ENCODE peak calls at places on chromosomes 16 and 17, in nine cellular contexts. One of them, this sample, is unnamed. For H3K4me1, the result is how much of the 10 kb centered on the place peaks cover.

GRCh38 chr17:50199651-50200446 is 1.6 kb downstream of the COL1A1 start:
- DNase-seq in body of pancreas: peak
- DNase-seq in ovary: peak
- DNase-seq in HCT116: peak
- DNase-seq in prostate gland: peak
- DNase-seq in thyroid gland: peak
- DNase-seq in gastrocnemius medialis: peak
- DNase-seq in A549: peak
- DNase-seq in spleen: peak
- DNase-seq in this sample: peak

GRCh38 chr17:77734371-77735050 is 224.0 kb upstream of the TNRC6C start:
- DNase-seq in A549: peak
- DNase-seq in body of pancreas: peak
- DNase-seq in thyroid gland: peak
- DNase-seq in HCT116: no peak
- DNase-seq in ovary: peak
- DNase-seq in spleen: no peak
- DNase-seq in prostate gland: peak
- DNase-seq in gastrocnemius medialis: peak
- DNase-seq in this sample: peak

GRCh38 chr17:74199306-74200092 is 4.0 kb upstream of the RPL38 start:
- DNase-seq in thyroid gland: peak
- DNase-seq in ovary: no peak
- DNase-seq in HCT116: no peak
- DNase-seq in gastrocnemius medialis: no peak
- DNase-seq in spleen: peak
- DNase-seq in prostate gland: no peak
- DNase-seq in body of pancreas: peak
- DNase-seq in A549: peak
- DNase-seq in this sample: peak

GRCh38 chr17:48546924-48547838 is 2.3 kb upstream of the HOXB2 start:
- DNase-seq in gastrocnemius medialis: no peak
- DNase-seq in body of pancreas: no peak
- DNase-seq in thyroid gland: no peak
- DNase-seq in ovary: no peak
- DNase-seq in spleen: no peak
- DNase-seq in A549: no peak
- DNase-seq in prostate gland: no peak
- DNase-seq in HCT116: no peak
- DNase-seq in this sample: no peak

GRCh38 chr17:42163113-42163512 is 8.3 kb upstream of the RAB5C start:
- DNase-seq in A549: peak
- DNase-seq in ovary: no peak
- DNase-seq in gastrocnemius medialis: no peak
- DNase-seq in HCT116: peak
- DNase-seq in spleen: no peak
- DNase-seq in thyroid gland: no peak
- DNase-seq in prostate gland: no peak
- DNase-seq in body of pancreas: no peak
- DNase-seq in this sample: peak

GRCh38 chr16:23435500-23435899 is 17.5 kb downstream of the COG7 start:
- DNase-seq in spleen: peak
- DNase-seq in prostate gland: peak
- DNase-seq in A549: peak
- DNase-seq in gastrocnemius medialis: no peak
- DNase-seq in body of pancreas: peak
- DNase-seq in thyroid gland: peak
- DNase-seq in HCT116: peak
- DNase-seq in ovary: peak
- DNase-seq in this sample: peak

GRCh38 chr16:81873843-81874752 is 95.0 kb downstream of the PLCG2 start:
- DNase-seq in gastrocnemius medialis: no peak
- DNase-seq in body of pancreas: peak
- DNase-seq in prostate gland: peak
- DNase-seq in HCT116: peak
- DNase-seq in ovary: no peak
- DNase-seq in A549: peak
- DNase-seq in spleen: peak
- DNase-seq in thyroid gland: peak
- DNase-seq in this sample: peak

GRCh38 chr16:89300311-89300975 is 82.9 kb downstream of the ZNF778 start:
- DNase-seq in gastrocnemius medialis: peak
- DNase-seq in thyroid gland: no peak
- DNase-seq in HCT116: no peak
- DNase-seq in ovary: no peak
- DNase-seq in A549: no peak
- DNase-seq in spleen: no peak
- DNase-seq in body of pancreas: peak
- DNase-seq in prostate gland: peak
- DNase-seq in this sample: no peak

GRCh38 chr17:75260679-75261335 is 599 bp downstream of the GGA3 start:
- DNase-seq in spleen: no peak
- DNase-seq in prostate gland: no peak
- DNase-seq in A549: no peak
- DNase-seq in gastrocnemius medialis: no peak
- DNase-seq in ovary: no peak
- DNase-seq in HCT116: no peak
- DNase-seq in body of pancreas: no peak
- DNase-seq in thyroid gland: no peak
- DNase-seq in this sample: no peak

GRCh38 chr16:50396770-50397525 is 28.2 kb upstream of the BRD7 start:
- DNase-seq in A549: peak
- DNase-seq in spleen: no peak
- DNase-seq in prostate gland: no peak
- DNase-seq in HCT116: peak
- DNase-seq in thyroid gland: no peak
- DNase-seq in ovary: no peak
- DNase-seq in body of pancreas: no peak
- DNase-seq in gastrocnemius medialis: no peak
- DNase-seq in this sample: no peak

GRCh38 chr17:4631836-4632582 is 9.5 kb downstream of the ALOX15 start:
- DNase-seq in thyroid gland: no peak
- DNase-seq in gastrocnemius medialis: no peak
- DNase-seq in HCT116: no peak
- DNase-seq in spleen: no peak
- DNase-seq in prostate gland: no peak
- DNase-seq in body of pancreas: no peak
- DNase-seq in A549: no peak
- DNase-seq in ovary: no peak
- DNase-seq in this sample: no peak

GRCh38 chr17:64358261-64358788 is 32.3 kb downstream of the PECAM1 start:
- DNase-seq in ovary: no peak
- DNase-seq in A549: no peak
- DNase-seq in body of pancreas: no peak
- DNase-seq in thyroid gland: no peak
- DNase-seq in gastrocnemius medialis: no peak
- DNase-seq in spleen: no peak
- DNase-seq in HCT116: no peak
- DNase-seq in prostate gland: no peak
- DNase-seq in this sample: no peak

GRCh38 chr17:60902399-60902798 is 224.7 kb downstream of the BCAS3 start:
- DNase-seq in prostate gland: no peak
- DNase-seq in spleen: no peak
- DNase-seq in A549: no peak
- DNase-seq in gastrocnemius medialis: no peak
- DNase-seq in body of pancreas: no peak
- DNase-seq in HCT116: no peak
- DNase-seq in ovary: no peak
- DNase-seq in thyroid gland: no peak
- DNase-seq in this sample: no peak

GRCh38 chr17:57708401-57708800 is 36.7 kb downstream of the CCDC182 start:
- DNase-seq in prostate gland: no peak
- DNase-seq in gastrocnemius medialis: no peak
- DNase-seq in A549: no peak
- DNase-seq in spleen: no peak
- DNase-seq in ovary: no peak
- DNase-seq in HCT116: no peak
- DNase-seq in thyroid gland: no peak
- DNase-seq in body of pancreas: no peak
- DNase-seq in this sample: no peak

GRCh38 chr17:36544049-36544319 is 735 bp upstream of the GGNBP2 start:
- DNase-seq in gastrocnemius medialis: peak
- DNase-seq in HCT116: no peak
- DNase-seq in ovary: no peak
- DNase-seq in prostate gland: peak
- DNase-seq in spleen: no peak
- DNase-seq in A549: peak
- DNase-seq in thyroid gland: peak
- DNase-seq in body of pancreas: peak
- DNase-seq in this sample: no peak

GRCh38 chr16:28108590-28109247 is 45.2 kb upstream of the GSG1L start:
- DNase-seq in A549: no peak
- DNase-seq in thyroid gland: no peak
- DNase-seq in HCT116: no peak
- DNase-seq in body of pancreas: no peak
- DNase-seq in gastrocnemius medialis: no peak
- DNase-seq in prostate gland: no peak
- DNase-seq in ovary: no peak
- DNase-seq in spleen: peak
- DNase-seq in this sample: no peak

GRCh38 chr16:81632392-81633146 is 146.5 kb upstream of the PLCG2 start:
- DNase-seq in body of pancreas: no peak
- DNase-seq in gastrocnemius medialis: no peak
- DNase-seq in A549: peak
- DNase-seq in HCT116: peak
- DNase-seq in prostate gland: no peak
- DNase-seq in ovary: no peak
- DNase-seq in spleen: peak
- DNase-seq in thyroid gland: no peak
- DNase-seq in this sample: peak

GRCh38 chr16:54672500-54672899 is 258.2 kb upstream of the IRX5 start:
- DNase-seq in A549: no peak
- DNase-seq in thyroid gland: no peak
- DNase-seq in spleen: no peak
- DNase-seq in HCT116: no peak
- DNase-seq in gastrocnemius medialis: peak
- DNase-seq in prostate gland: no peak
- DNase-seq in ovary: no peak
- DNase-seq in body of pancreas: no peak
- DNase-seq in this sample: no peak

GRCh38 chr17:37844158-37844976 is 79.8 kb upstream of the TBC1D3K start:
- DNase-seq in HCT116: peak
- DNase-seq in spleen: peak
- DNase-seq in ovary: no peak
- DNase-seq in A549: peak
- DNase-seq in prostate gland: peak
- DNase-seq in thyroid gland: peak
- DNase-seq in body of pancreas: peak
- DNase-seq in gastrocnemius medialis: no peak
- DNase-seq in this sample: peak

GRCh38 chr17:46056800-46057304 is 57.8 kb downstream of the STH start:
- DNase-seq in A549: peak
- DNase-seq in spleen: no peak
- DNase-seq in prostate gland: no peak
- DNase-seq in thyroid gland: no peak
- DNase-seq in ovary: no peak
- DNase-seq in HCT116: peak
- DNase-seq in body of pancreas: no peak
- DNase-seq in gastrocnemius medialis: no peak
- DNase-seq in this sample: no peak

GRCh38 chr16:50497592-50497991 is 50.6 kb upstream of the NKD1 start:
- DNase-seq in prostate gland: no peak
- DNase-seq in body of pancreas: no peak
- DNase-seq in spleen: no peak
- DNase-seq in gastrocnemius medialis: no peak
- DNase-seq in HCT116: no peak
- DNase-seq in thyroid gland: no peak
- DNase-seq in A549: no peak
- DNase-seq in ovary: no peak
- DNase-seq in this sample: no peak

GRCh38 chr17:59506907-59507726 is 58.3 kb upstream of the DHX40 start:
- DNase-seq in A549: no peak
- DNase-seq in thyroid gland: no peak
- DNase-seq in prostate gland: no peak
- DNase-seq in body of pancreas: no peak
- DNase-seq in HCT116: no peak
- DNase-seq in ovary: no peak
- DNase-seq in spleen: no peak
- DNase-seq in gastrocnemius medialis: peak
- DNase-seq in this sample: no peak

DNA sequence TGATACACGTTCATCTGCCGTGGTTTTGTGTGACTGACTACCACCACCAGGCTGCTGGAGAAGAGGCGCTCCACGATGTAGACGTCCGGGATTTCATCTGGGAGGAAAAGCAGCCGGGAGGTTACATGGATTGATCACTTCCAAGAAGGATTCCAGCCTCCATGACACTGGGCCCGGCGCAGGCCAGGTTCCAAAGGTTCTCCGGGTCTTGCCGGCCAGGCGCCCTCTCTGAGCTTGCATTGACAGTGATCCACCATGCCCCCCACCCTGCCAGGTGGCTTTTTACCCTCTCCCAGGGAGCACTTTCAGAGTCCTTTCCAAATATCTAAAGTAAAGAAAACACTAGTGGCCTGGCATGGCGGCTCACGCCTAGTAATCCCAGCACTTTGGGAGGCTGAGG is 6.5 kb downstream of the WIPI1 start:
- DNase-seq in HCT116: no peak
- DNase-seq in A549: no peak
- DNase-seq in gastrocnemius medialis: no peak
- DNase-seq in ovary: no peak
- DNase-seq in body of pancreas: no peak
- DNase-seq in spleen: no peak
- DNase-seq in prostate gland: no peak
- DNase-seq in thyroid gland: no peak
- DNase-seq in this sample: no peak
- H3K4me1 ChIP-seq in HCT116: under half
- H3K4me1 ChIP-seq in A549: under half
- H3K4me1 ChIP-seq in gastrocnemius medialis: half or more
- H3K4me1 ChIP-seq in ovary: under half
- H3K4me1 ChIP-seq in body of pancreas: under half
- H3K4me1 ChIP-seq in spleen: under half
- H3K4me1 ChIP-seq in prostate gland: under half
- H3K4me1 ChIP-seq in thyroid gland: under half
- H3K4me1 ChIP-seq in this sample: under half

GRCh38 chr16:1533443-1533951 is at the start of gene TMEM204:
- DNase-seq in body of pancreas: peak
- DNase-seq in ovary: peak
- DNase-seq in spleen: peak
- DNase-seq in gastrocnemius medialis: peak
- DNase-seq in A549: no peak
- DNase-seq in thyroid gland: peak
- DNase-seq in HCT116: no peak
- DNase-seq in prostate gland: no peak
- DNase-seq in this sample: peak
- TF ChIP-seq POLR2A in body of pancreas: no peak
- TF ChIP-seq POLR2A in ovary: no peak
- TF ChIP-seq POLR2A in spleen: peak
- TF ChIP-seq POLR2A in gastrocnemius medialis: peak
- TF ChIP-seq POLR2A in A549: no peak
- TF ChIP-seq POLR2A in thyroid gland: no peak
- TF ChIP-seq POLR2A in HCT116: no peak
- TF ChIP-seq POLR2A in prostate gland: no peak
- TF ChIP-seq POLR2A in this sample: peak

GRCh38 chr16:3101018-3101840 is 2.1 kb upstream of the ZSCAN10 start:
- DNase-seq in body of pancreas: no peak
- DNase-seq in ovary: no peak
- DNase-seq in gastrocnemius medialis: no peak
- DNase-seq in prostate gland: no peak
- DNase-seq in thyroid gland: no peak
- DNase-seq in HCT116: no peak
- DNase-seq in spleen: peak
- DNase-seq in A549: peak
- DNase-seq in this sample: no peak
- H3K4me1 ChIP-seq in body of pancreas: under half
- H3K4me1 ChIP-seq in ovary: under half
- H3K4me1 ChIP-seq in gastrocnemius medialis: under half
- H3K4me1 ChIP-seq in prostate gland: under half
- H3K4me1 ChIP-seq in thyroid gland: under half
- H3K4me1 ChIP-seq in HCT116: under half
- H3K4me1 ChIP-seq in spleen: under half
- H3K4me1 ChIP-seq in A549: under half
- H3K4me1 ChIP-seq in this sample: under half

GRCh38 chr16:84777435-84777834 is 42.4 kb upstream of the CRISPLD2 start:
- DNase-seq in A549: no peak
- DNase-seq in gastrocnemius medialis: no peak
- DNase-seq in thyroid gland: no peak
- DNase-seq in HCT116: no peak
- DNase-seq in ovary: no peak
- DNase-seq in body of pancreas: no peak
- DNase-seq in prostate gland: no peak
- DNase-seq in spleen: no peak
- DNase-seq in this sample: no peak
- TF ChIP-seq POLR2A in A549: no peak
- TF ChIP-seq POLR2A in gastrocnemius medialis: no peak
- TF ChIP-seq POLR2A in thyroid gland: no peak
- TF ChIP-seq POLR2A in HCT116: no peak
- TF ChIP-seq POLR2A in ovary: no peak
- TF ChIP-seq POLR2A in body of pancreas: no peak
- TF ChIP-seq POLR2A in prostate gland: no peak
- TF ChIP-seq POLR2A in spleen: no peak
- TF ChIP-seq POLR2A in this sample: no peak